ENCODE peak calls at places on chromosomes 13 and 19, in six cellular contexts. One of them, this sample, is unnamed.

GRCh38 chr13:109743706-109744453 is 42.5 kb downstream of the IRS2 start:
- DNase-seq in A549: peak; percentile 6
- DNase-seq in activated CD4-positive, CD25-positive, alpha-beta regulatory T cell treated with anti-CD3 and anti-CD28 coated beads, Interleukin-2, amount 50 U/mL, for 16 hours: no peak
- DNase-seq in LoVo: peak; percentile 79
- DNase-seq in NCI-H524: peak; percentile 41
- DNase-seq in EL: peak; percentile 78
- DNase-seq in this sample: peak; percentile 68

GRCh38 chr13:106772202-106772601 is 204.3 kb upstream of the ARGLU1 start:
- DNase-seq in A549: no peak
- DNase-seq in activated CD4-positive, CD25-positive, alpha-beta regulatory T cell treated with anti-CD3 and anti-CD28 coated beads, Interleukin-2, amount 50 U/mL, for 16 hours: no peak
- DNase-seq in LoVo: no peak
- DNase-seq in NCI-H524: no peak
- DNase-seq in EL: no peak
- DNase-seq in this sample: no peak

GRCh38 chr13:40508112-40508511 is 158.3 kb downstream of the FOXO1 start:
- DNase-seq in A549: no peak
- DNase-seq in activated CD4-positive, CD25-positive, alpha-beta regulatory T cell treated with anti-CD3 and anti-CD28 coated beads, Interleukin-2, amount 50 U/mL, for 16 hours: no peak
- DNase-seq in LoVo: no peak
- DNase-seq in NCI-H524: no peak
- DNase-seq in EL: peak; percentile 30
- DNase-seq in this sample: peak; percentile 86

GRCh38 chr19:13298565-13299481 is 148.6 kb downstream of the IER2 start:
- DNase-seq in A549: no peak
- DNase-seq in activated CD4-positive, CD25-positive, alpha-beta regulatory T cell treated with anti-CD3 and anti-CD28 coated beads, Interleukin-2, amount 50 U/mL, for 16 hours: no peak
- DNase-seq in LoVo: no peak
- DNase-seq in NCI-H524: no peak
- DNase-seq in EL: no peak
- DNase-seq in this sample: no peak

GRCh38 chr13:114142640-114143490 is 10.4 kb upstream of the RASA3 start:
- DNase-seq in A549: no peak
- DNase-seq in activated CD4-positive, CD25-positive, alpha-beta regulatory T cell treated with anti-CD3 and anti-CD28 coated beads, Interleukin-2, amount 50 U/mL, for 16 hours: peak; percentile 56
- DNase-seq in LoVo: no peak
- DNase-seq in NCI-H524: no peak
- DNase-seq in EL: no peak
- DNase-seq in this sample: peak; percentile 22

GRCh38 chr19:7545904-7546303 is 10.4 kb downstream of the PNPLA6 start:
- DNase-seq in A549: no peak
- DNase-seq in activated CD4-positive, CD25-positive, alpha-beta regulatory T cell treated with anti-CD3 and anti-CD28 coated beads, Interleukin-2, amount 50 U/mL, for 16 hours: no peak
- DNase-seq in LoVo: no peak
- DNase-seq in NCI-H524: no peak
- DNase-seq in EL: no peak
- DNase-seq in this sample: no peak

GRCh38 chr19:39316627-39317321 is 3.9 kb downstream of the LRFN1 start:
- DNase-seq in A549: no peak
- DNase-seq in activated CD4-positive, CD25-positive, alpha-beta regulatory T cell treated with anti-CD3 and anti-CD28 coated beads, Interleukin-2, amount 50 U/mL, for 16 hours: no peak
- DNase-seq in LoVo: no peak
- DNase-seq in NCI-H524: no peak
- DNase-seq in EL: no peak
- DNase-seq in this sample: no peak

GRCh38 chr19:44111910-44112463 is 1.2 kb upstream of the ZNF225 start:
- DNase-seq in A549: no peak
- DNase-seq in activated CD4-positive, CD25-positive, alpha-beta regulatory T cell treated with anti-CD3 and anti-CD28 coated beads, Interleukin-2, amount 50 U/mL, for 16 hours: no peak
- DNase-seq in LoVo: no peak
- DNase-seq in NCI-H524: peak; percentile 21
- DNase-seq in EL: peak; percentile 89
- DNase-seq in this sample: peak; percentile 84

GRCh38 chr13:26021956-26022355 is 29.9 kb downstream of the SHISA2 start:
- DNase-seq in A549: no peak
- DNase-seq in activated CD4-positive, CD25-positive, alpha-beta regulatory T cell treated with anti-CD3 and anti-CD28 coated beads, Interleukin-2, amount 50 U/mL, for 16 hours: no peak
- DNase-seq in LoVo: no peak
- DNase-seq in NCI-H524: no peak
- DNase-seq in EL: no peak
- DNase-seq in this sample: no peak

GRCh38 chr13:111882351-111882750 is 184.6 kb upstream of the SOX1 start:
- DNase-seq in A549: no peak
- DNase-seq in activated CD4-positive, CD25-positive, alpha-beta regulatory T cell treated with anti-CD3 and anti-CD28 coated beads, Interleukin-2, amount 50 U/mL, for 16 hours: no peak
- DNase-seq in LoVo: no peak
- DNase-seq in NCI-H524: no peak
- DNase-seq in EL: no peak
- DNase-seq in this sample: no peak

GRCh38 chr13:58343081-58343480 is 711.5 kb downstream of the PCDH17 start:
- DNase-seq in A549: no peak
- DNase-seq in activated CD4-positive, CD25-positive, alpha-beta regulatory T cell treated with anti-CD3 and anti-CD28 coated beads, Interleukin-2, amount 50 U/mL, for 16 hours: no peak
- DNase-seq in LoVo: no peak
- DNase-seq in NCI-H524: no peak
- DNase-seq in EL: no peak
- DNase-seq in this sample: no peak

GRCh38 chr13:24168392-24168750 is 7.9 kb downstream of the SPATA13 start:
- DNase-seq in A549: no peak
- DNase-seq in activated CD4-positive, CD25-positive, alpha-beta regulatory T cell treated with anti-CD3 and anti-CD28 coated beads, Interleukin-2, amount 50 U/mL, for 16 hours: no peak
- DNase-seq in LoVo: no peak
- DNase-seq in NCI-H524: no peak
- DNase-seq in EL: no peak
- DNase-seq in this sample: no peak

GRCh38 chr13:48504606-48505369 is 28.1 kb downstream of the RCBTB2 start:
- DNase-seq in A549: no peak
- DNase-seq in activated CD4-positive, CD25-positive, alpha-beta regulatory T cell treated with anti-CD3 and anti-CD28 coated beads, Interleukin-2, amount 50 U/mL, for 16 hours: no peak
- DNase-seq in LoVo: no peak
- DNase-seq in NCI-H524: no peak
- DNase-seq in EL: no peak
- DNase-seq in this sample: no peak

GRCh38 chr19:43763473-43763939 is 8.7 kb upstream of the SMG9 start:
- DNase-seq in A549: no peak
- DNase-seq in activated CD4-positive, CD25-positive, alpha-beta regulatory T cell treated with anti-CD3 and anti-CD28 coated beads, Interleukin-2, amount 50 U/mL, for 16 hours: no peak
- DNase-seq in LoVo: no peak
- DNase-seq in NCI-H524: no peak
- DNase-seq in EL: peak; percentile 41
- DNase-seq in this sample: peak; percentile 59

GRCh38 chr13:20882206-20882605 is 20.3 kb downstream of the XPO4 start:
- DNase-seq in A549: no peak
- DNase-seq in activated CD4-positive, CD25-positive, alpha-beta regulatory T cell treated with anti-CD3 and anti-CD28 coated beads, Interleukin-2, amount 50 U/mL, for 16 hours: no peak
- DNase-seq in LoVo: no peak
- DNase-seq in NCI-H524: peak; percentile 98
- DNase-seq in EL: peak; percentile 45
- DNase-seq in this sample: peak; percentile 42

GRCh38 chr13:80224468-80224867 is 116.5 kb downstream of the SPRY2 start:
- DNase-seq in A549: no peak
- DNase-seq in activated CD4-positive, CD25-positive, alpha-beta regulatory T cell treated with anti-CD3 and anti-CD28 coated beads, Interleukin-2, amount 50 U/mL, for 16 hours: no peak
- DNase-seq in LoVo: peak; percentile 17
- DNase-seq in NCI-H524: no peak
- DNase-seq in EL: peak; percentile 16
- DNase-seq in this sample: peak; percentile 19

GRCh38 chr19:23516266-23516665 is 121.0 kb upstream of the ZNF91 start:
- DNase-seq in A549: no peak
- DNase-seq in activated CD4-positive, CD25-positive, alpha-beta regulatory T cell treated with anti-CD3 and anti-CD28 coated beads, Interleukin-2, amount 50 U/mL, for 16 hours: no peak
- DNase-seq in LoVo: no peak
- DNase-seq in NCI-H524: no peak
- DNase-seq in EL: no peak
- DNase-seq in this sample: no peak

GRCh38 chr13:41942462-41943094 is 18.3 kb downstream of the VWA8 start:
- DNase-seq in A549: peak; percentile 6
- DNase-seq in activated CD4-positive, CD25-positive, alpha-beta regulatory T cell treated with anti-CD3 and anti-CD28 coated beads, Interleukin-2, amount 50 U/mL, for 16 hours: no peak
- DNase-seq in LoVo: no peak
- DNase-seq in NCI-H524: peak; percentile 57
- DNase-seq in EL: peak; percentile 52
- DNase-seq in this sample: peak; percentile 70

GRCh38 chr19:3146677-3147100 is 10.9 kb downstream of the GNA15 start:
- DNase-seq in A549: no peak
- DNase-seq in activated CD4-positive, CD25-positive, alpha-beta regulatory T cell treated with anti-CD3 and anti-CD28 coated beads, Interleukin-2, amount 50 U/mL, for 16 hours: peak; percentile 53
- DNase-seq in LoVo: no peak
- DNase-seq in NCI-H524: no peak
- DNase-seq in EL: no peak
- DNase-seq in this sample: no peak

GRCh38 chr13:71244181-71244580 is 622.8 kb downstream of the DACH1 start:
- DNase-seq in A549: no peak
- DNase-seq in activated CD4-positive, CD25-positive, alpha-beta regulatory T cell treated with anti-CD3 and anti-CD28 coated beads, Interleukin-2, amount 50 U/mL, for 16 hours: no peak
- DNase-seq in LoVo: no peak
- DNase-seq in NCI-H524: no peak
- DNase-seq in EL: no peak
- DNase-seq in this sample: no peak

GRCh38 chr13:99384468-99384867 is 77.3 kb upstream of the GPR183 start:
- DNase-seq in A549: no peak
- DNase-seq in activated CD4-positive, CD25-positive, alpha-beta regulatory T cell treated with anti-CD3 and anti-CD28 coated beads, Interleukin-2, amount 50 U/mL, for 16 hours: no peak
- DNase-seq in LoVo: no peak
- DNase-seq in NCI-H524: no peak
- DNase-seq in EL: no peak
- DNase-seq in this sample: no peak

GRCh38 chr19:46198756-46199155 is 30.8 kb upstream of the IGFL1 start:
- DNase-seq in A549: no peak
- DNase-seq in activated CD4-positive, CD25-positive, alpha-beta regulatory T cell treated with anti-CD3 and anti-CD28 coated beads, Interleukin-2, amount 50 U/mL, for 16 hours: no peak
- DNase-seq in LoVo: peak; percentile 74
- DNase-seq in NCI-H524: no peak
- DNase-seq in EL: no peak
- DNase-seq in this sample: no peak

GRCh38 chr13:94658926-94659649 is 53.3 kb downstream of the SOX21 start:
- DNase-seq in A549: peak; percentile 5
- DNase-seq in activated CD4-positive, CD25-positive, alpha-beta regulatory T cell treated with anti-CD3 and anti-CD28 coated beads, Interleukin-2, amount 50 U/mL, for 16 hours: no peak
- DNase-seq in LoVo: no peak
- DNase-seq in NCI-H524: no peak
- DNase-seq in EL: no peak
- DNase-seq in this sample: no peak

GRCh38 chr19:56015756-56016155 is 29.2 kb downstream of the NLRP5 start:
- DNase-seq in A549: no peak
- DNase-seq in activated CD4-positive, CD25-positive, alpha-beta regulatory T cell treated with anti-CD3 and anti-CD28 coated beads, Interleukin-2, amount 50 U/mL, for 16 hours: no peak
- DNase-seq in LoVo: peak; percentile 3
- DNase-seq in NCI-H524: no peak
- DNase-seq in EL: no peak
- DNase-seq in this sample: peak; percentile 2

GRCh38 chr13:36432106-36432544 is at the start of gene CCNA1:
- DNase-seq in A549: no peak
- DNase-seq in activated CD4-positive, CD25-positive, alpha-beta regulatory T cell treated with anti-CD3 and anti-CD28 coated beads, Interleukin-2, amount 50 U/mL, for 16 hours: no peak
- DNase-seq in LoVo: no peak
- DNase-seq in NCI-H524: peak; percentile 79
- DNase-seq in EL: no peak
- DNase-seq in this sample: peak; percentile 8

GRCh38 chr13:40404407-40404806 is 262.0 kb downstream of the FOXO1 start:
- DNase-seq in A549: no peak
- DNase-seq in activated CD4-positive, CD25-positive, alpha-beta regulatory T cell treated with anti-CD3 and anti-CD28 coated beads, Interleukin-2, amount 50 U/mL, for 16 hours: no peak
- DNase-seq in LoVo: no peak
- DNase-seq in NCI-H524: no peak
- DNase-seq in EL: no peak
- DNase-seq in this sample: no peak

GRCh38 chr19:42497492-42498226 is 30.6 kb downstream of the CEACAM1 start:
- DNase-seq in A549: peak; percentile 73
- DNase-seq in activated CD4-positive, CD25-positive, alpha-beta regulatory T cell treated with anti-CD3 and anti-CD28 coated beads, Interleukin-2, amount 50 U/mL, for 16 hours: no peak
- DNase-seq in LoVo: peak; percentile 67
- DNase-seq in NCI-H524: no peak
- DNase-seq in EL: no peak
- DNase-seq in this sample: no peak

GRCh38 chr13:79030513-79030912 is 371.6 kb upstream of the OBI1 start:
- DNase-seq in A549: no peak
- DNase-seq in activated CD4-positive, CD25-positive, alpha-beta regulatory T cell treated with anti-CD3 and anti-CD28 coated beads, Interleukin-2, amount 50 U/mL, for 16 hours: no peak
- DNase-seq in LoVo: no peak
- DNase-seq in NCI-H524: no peak
- DNase-seq in EL: no peak
- DNase-seq in this sample: no peak

GRCh38 chr13:69935043-69935442 is 172.6 kb upstream of the ATXN8OS start:
- DNase-seq in A549: no peak
- DNase-seq in activated CD4-positive, CD25-positive, alpha-beta regulatory T cell treated with anti-CD3 and anti-CD28 coated beads, Interleukin-2, amount 50 U/mL, for 16 hours: no peak
- DNase-seq in LoVo: peak; percentile 58
- DNase-seq in NCI-H524: no peak
- DNase-seq in EL: no peak
- DNase-seq in this sample: no peak

GRCh38 chr19:39467941-39468340 is 12.7 kb upstream of the TIMM50 start:
- DNase-seq in A549: no peak
- DNase-seq in activated CD4-positive, CD25-positive, alpha-beta regulatory T cell treated with anti-CD3 and anti-CD28 coated beads, Interleukin-2, amount 50 U/mL, for 16 hours: no peak
- DNase-seq in LoVo: no peak
- DNase-seq in NCI-H524: no peak
- DNase-seq in EL: no peak
- DNase-seq in this sample: no peak

GRCh38 chr13:30696278-30697176 is 38.8 kb upstream of the ALOX5AP start:
- DNase-seq in A549: no peak
- DNase-seq in activated CD4-positive, CD25-positive, alpha-beta regulatory T cell treated with anti-CD3 and anti-CD28 coated beads, Interleukin-2, amount 50 U/mL, for 16 hours: no peak
- DNase-seq in LoVo: no peak
- DNase-seq in NCI-H524: no peak
- DNase-seq in EL: peak; percentile 52
- DNase-seq in this sample: peak; percentile 63

This sample was measured in EH.